ENCODE peak calls at places on chromosomes 16 and 17, in five cellular contexts. One of them, this sample, is unnamed.

GRCh38 chr16:3171855-3172593 is 16.0 kb upstream of the OR1F1 start:
- DNase-seq in NCI-H774: no peak
- DNase-seq in hypothalamus: no peak
- DNase-seq in ACHN: peak; percentile 53
- DNase-seq in RCC 7860: peak; percentile 89
- DNase-seq in this sample: no peak

GRCh38 chr17:81685108-81685507 is 1.3 kb downstream of the HGS start:
- DNase-seq in NCI-H774: no peak
- DNase-seq in hypothalamus: no peak
- DNase-seq in ACHN: peak; percentile 84
- DNase-seq in RCC 7860: peak; percentile 86
- DNase-seq in this sample: no peak

GRCh38 chr16:22220076-22220453 is 14.0 kb downstream of the EEF2K start:
- DNase-seq in NCI-H774: no peak
- DNase-seq in hypothalamus: no peak
- DNase-seq in ACHN: no peak
- DNase-seq in RCC 7860: no peak
- DNase-seq in this sample: no peak

GRCh38 chr16:87127061-87127765 is 190.0 kb downstream of the C16orf95 start:
- DNase-seq in NCI-H774: no peak
- DNase-seq in hypothalamus: no peak
- DNase-seq in ACHN: no peak
- DNase-seq in RCC 7860: no peak
- DNase-seq in this sample: peak; percentile 84

GRCh38 chr17:63270610-63271009 is 175.5 kb downstream of the CYB561 start:
- DNase-seq in NCI-H774: no peak
- DNase-seq in hypothalamus: no peak
- DNase-seq in ACHN: no peak
- DNase-seq in RCC 7860: no peak
- DNase-seq in this sample: no peak

GRCh38 chr17:29369831-29370735 is 20.1 kb upstream of the TAOK1 start:
- DNase-seq in NCI-H774: peak; percentile 69
- DNase-seq in hypothalamus: no peak
- DNase-seq in ACHN: peak; percentile 87
- DNase-seq in RCC 7860: peak; percentile 70
- DNase-seq in this sample: no peak

GRCh38 chr17:36094746-36095145 is 4.8 kb upstream of the CCL3 start:
- DNase-seq in NCI-H774: no peak
- DNase-seq in hypothalamus: no peak
- DNase-seq in ACHN: no peak
- DNase-seq in RCC 7860: no peak
- DNase-seq in this sample: no peak

GRCh38 chr17:50721194-50722010 is 2.0 kb downstream of the LUC7L3 start:
- DNase-seq in NCI-H774: no peak
- DNase-seq in hypothalamus: no peak
- DNase-seq in ACHN: no peak
- DNase-seq in RCC 7860: no peak
- DNase-seq in this sample: no peak

GRCh38 chr17:12522743-12523181 is 142.9 kb upstream of the MYOCD start:
- DNase-seq in NCI-H774: no peak
- DNase-seq in hypothalamus: no peak
- DNase-seq in ACHN: no peak
- DNase-seq in RCC 7860: no peak
- DNase-seq in this sample: no peak

GRCh38 chr16:29848420-29849297 is 14.4 kb downstream of the CDIPT start:
- DNase-seq in NCI-H774: peak; percentile 57
- DNase-seq in hypothalamus: peak; percentile 76
- DNase-seq in ACHN: peak; percentile 76
- DNase-seq in RCC 7860: peak; percentile 26
- DNase-seq in this sample: peak; percentile 92

GRCh38 chr16:23496826-23497542 is 13.3 kb downstream of the GGA2 start:
- DNase-seq in NCI-H774: no peak
- DNase-seq in hypothalamus: no peak
- DNase-seq in ACHN: peak; percentile 79
- DNase-seq in RCC 7860: peak; percentile 63
- DNase-seq in this sample: no peak

This sample was measured in mesenteric fat pad.